ENCODE peak calls at places on chromosome 20, in four cellular contexts. R, F, K and E are unnamed samples.

GRCh38 chr20:34475979-34476736 is 40.1 kb upstream of the DYNLRB1 start:
- DNase-seq in F (peak; percentile 47), K (peak; percentile 81), R (no peak), E (peak; percentile 19)

GRCh38 chr20:43723735-43724134 is 3.1 kb downstream of the GTSF1L start:
- DNase-seq in R (no peak), F (no peak), K (no peak), E (no peak)

GRCh38 chr20:63835031-63835858 is 4.2 kb upstream of the ZBTB46 start:
- DNase-seq in F (peak; percentile 96), K (peak; percentile 90), R (peak; percentile 86), E (peak; percentile 88)

GRCh38 chr20:34940126-34940525 is 15.5 kb downstream of the GSS start:
- DNase-seq in K (no peak), R (no peak), F (no peak), E (no peak)

GRCh38 chr20:54040528-54040927 is 29.9 kb downstream of the BCAS1 start:
- DNase-seq in F (no peak), R (no peak), K (no peak), E (no peak)

GRCh38 chr20:53077373-53078205 is 105.4 kb downstream of the TSHZ2 start:
- DNase-seq in R (no peak), F (peak; percentile 94), K (no peak), E (no peak)

GRCh38 chr20:62365814-62366369 is 1.2 kb downstream of the LAMA5 start:
- DNase-seq in F (no peak), R (peak; percentile 71), K (no peak), E (peak; percentile 67)

GRCh38 chr20:23646106-23646958 is 8.6 kb upstream of the CST3 start:
- DNase-seq in K (no peak), F (no peak), R (no peak), E (no peak)

GRCh38 chr20:34580588-34580940 is 22.0 kb downstream of the MAP1LC3A start:
- DNase-seq in K (no peak), F (no peak), R (no peak), E (no peak)

DNA sequence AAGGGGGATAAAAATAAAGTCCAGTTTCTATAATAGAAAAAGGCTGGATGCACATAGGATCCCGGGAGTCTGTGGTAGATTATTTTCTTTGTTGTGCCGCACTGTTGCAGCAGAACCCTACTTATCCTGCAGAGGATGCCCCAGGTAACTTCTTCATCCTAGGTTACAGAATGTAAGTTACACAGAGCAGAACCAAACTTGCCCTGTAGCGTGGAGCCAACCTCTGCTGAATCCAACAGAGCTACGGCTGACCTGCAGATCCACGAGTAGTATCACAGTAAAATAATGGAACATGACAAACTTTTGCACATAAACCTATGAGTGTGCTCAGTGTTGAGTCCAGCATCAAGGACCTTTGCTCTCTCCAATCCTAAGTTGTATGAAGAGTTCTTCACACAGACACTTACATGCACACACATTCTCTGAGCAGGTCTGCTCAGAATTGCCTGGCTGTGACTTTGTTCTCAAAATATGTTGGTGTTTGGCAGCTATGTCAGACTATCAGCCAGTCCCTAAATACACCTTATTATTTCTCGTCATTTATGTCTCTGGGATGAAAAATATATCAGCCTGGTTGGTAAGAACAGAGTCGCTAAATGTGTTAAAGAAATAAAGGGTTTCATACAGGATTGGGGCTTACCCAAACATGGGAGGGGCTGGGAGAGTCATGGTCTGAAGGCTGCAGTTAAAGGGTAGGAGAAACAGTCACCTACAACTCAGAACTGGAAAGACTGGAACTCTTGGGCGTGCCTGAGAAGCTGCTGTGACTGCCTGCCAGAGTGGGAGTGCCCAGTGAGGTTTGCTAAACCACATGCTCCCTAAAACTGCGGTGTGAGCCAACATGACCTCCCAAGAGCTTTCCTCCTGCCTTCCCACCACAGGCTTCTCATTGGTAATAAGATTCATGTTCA is 165.1 kb upstream of the SLC24A3 start:
- DNase-seq in K (no peak), F (no peak), R (no peak), E (no peak)
- TF ChIP-seq FOXJ3 in K (no peak), F (no peak), R (no peak), E (no peak)

GRCh38 chr20:51800769-51801219 is 1.5 kb downstream of the SALL4 start:
- DNase-seq in F (no peak), K (peak; percentile 69), R (no peak), E (peak; percentile 22)

GRCh38 chr20:51802170-51802745 is at the start of gene SALL4:
- DNase-seq in K (peak; percentile 76), R (no peak), F (no peak), E (peak; percentile 88)

GRCh38 chr20:51799586-51799985 is 2.7 kb downstream of the SALL4 start:
- DNase-seq in K (no peak), F (no peak), R (no peak), E (no peak)

GRCh38 chr20:51800132-51800721 is 2.1 kb downstream of the SALL4 start:
- DNase-seq in R (peak; percentile 75), K (peak; percentile 92), F (peak; percentile 48), E (peak; percentile 98)

DNA sequence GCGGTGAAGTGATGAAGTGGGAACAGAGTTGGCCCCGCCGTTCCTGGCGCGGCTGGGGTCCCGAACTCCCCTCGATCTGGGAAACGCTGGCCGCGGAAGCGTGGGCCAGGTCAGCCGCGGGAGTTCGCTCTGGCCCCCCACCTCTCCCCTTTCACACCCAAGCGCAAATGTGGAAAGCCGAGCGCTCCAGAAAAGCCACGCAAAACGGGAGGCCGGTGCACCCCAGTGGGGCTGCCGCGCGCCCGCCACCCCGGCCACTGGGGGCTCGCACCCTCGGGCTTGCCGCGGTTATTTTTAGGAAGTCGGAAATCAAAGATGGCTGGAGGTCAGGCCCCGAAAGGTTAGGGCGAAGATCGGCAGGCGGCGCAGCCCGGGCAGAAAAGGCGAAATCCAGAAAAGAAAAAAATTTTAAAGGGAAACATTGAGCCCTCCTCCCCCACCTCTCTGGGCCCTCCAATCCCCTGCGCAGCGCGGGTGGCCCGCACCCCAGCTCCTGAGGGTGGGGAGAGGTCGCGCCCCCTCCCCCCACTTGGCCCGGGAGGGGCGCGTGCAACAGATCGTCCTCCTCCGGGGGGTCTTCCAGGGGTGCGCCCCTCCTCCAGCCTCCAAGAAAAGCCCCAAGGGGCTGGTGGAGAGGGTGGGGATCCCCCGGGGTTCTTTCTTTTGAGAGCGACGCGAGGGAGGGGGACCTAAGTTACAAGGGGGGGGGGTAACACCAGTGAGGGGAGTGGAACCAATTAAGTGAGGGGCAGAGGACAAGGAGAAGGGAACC is 915 bp downstream of the SALL4 start:
- DNase-seq in F (no peak), R (no peak), K (peak; percentile 81), E (peak; percentile 59)
- TF ChIP-seq CTCF in F (no peak), R (no peak), K (peak; percentile 35), E (no peak)

DNA sequence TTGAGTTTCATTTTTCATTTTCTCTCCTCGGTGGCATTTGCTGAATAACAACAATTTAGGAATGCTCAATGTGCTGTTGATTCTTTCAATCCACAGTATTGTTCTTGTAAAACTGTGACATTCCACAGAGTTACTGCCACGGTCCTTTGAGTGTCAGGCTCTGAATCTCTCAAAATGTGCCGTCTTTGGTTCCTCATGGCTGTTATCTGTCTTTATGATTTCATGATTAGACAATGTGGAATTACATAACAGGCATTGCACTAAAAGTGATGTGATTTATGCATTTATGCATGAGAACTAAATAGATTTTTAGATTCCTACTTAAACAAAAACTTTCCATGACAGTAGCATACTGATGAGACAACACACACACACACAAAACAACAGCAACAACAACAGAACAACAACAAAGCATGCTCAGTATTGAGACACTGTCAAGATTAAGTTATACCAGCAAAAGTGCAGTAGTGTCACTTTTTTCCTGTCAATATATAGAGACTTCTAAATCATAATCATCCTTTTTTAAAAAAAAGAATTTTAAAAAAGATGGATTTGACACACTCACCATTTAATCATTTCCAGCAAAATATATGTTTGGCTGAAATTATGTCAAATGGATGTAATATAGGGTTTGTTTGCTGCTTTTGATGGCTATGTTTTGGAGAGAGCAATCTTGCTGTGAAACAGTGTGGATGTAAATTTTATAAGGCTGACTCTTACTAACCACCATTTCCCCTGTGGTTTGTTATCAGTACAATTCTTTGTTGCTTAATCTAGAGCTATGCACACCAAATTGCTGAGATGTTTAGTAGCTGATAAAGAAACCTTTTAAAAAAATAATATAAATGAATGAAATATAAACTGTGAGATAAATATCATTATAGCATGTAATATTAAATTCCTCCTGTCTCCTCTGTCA is 88.1 kb downstream of the SNAP25 start:
- DNase-seq in K (no peak), F (no peak), R (no peak), E (no peak)
- TF ChIP-seq FOXJ3 in K (no peak), F (no peak), R (no peak), E (no peak)

GRCh38 chr20:58650776-58651547 is at the start of gene STX16:
- DNase-seq in K (peak; percentile 96), F (peak; percentile 91), R (peak; percentile 93), E (peak; percentile 89)
- TF ChIP-seq CTCF in K (peak; percentile 68), F (peak; percentile 70), R (peak; percentile 75), E (peak; percentile 42)

DNA sequence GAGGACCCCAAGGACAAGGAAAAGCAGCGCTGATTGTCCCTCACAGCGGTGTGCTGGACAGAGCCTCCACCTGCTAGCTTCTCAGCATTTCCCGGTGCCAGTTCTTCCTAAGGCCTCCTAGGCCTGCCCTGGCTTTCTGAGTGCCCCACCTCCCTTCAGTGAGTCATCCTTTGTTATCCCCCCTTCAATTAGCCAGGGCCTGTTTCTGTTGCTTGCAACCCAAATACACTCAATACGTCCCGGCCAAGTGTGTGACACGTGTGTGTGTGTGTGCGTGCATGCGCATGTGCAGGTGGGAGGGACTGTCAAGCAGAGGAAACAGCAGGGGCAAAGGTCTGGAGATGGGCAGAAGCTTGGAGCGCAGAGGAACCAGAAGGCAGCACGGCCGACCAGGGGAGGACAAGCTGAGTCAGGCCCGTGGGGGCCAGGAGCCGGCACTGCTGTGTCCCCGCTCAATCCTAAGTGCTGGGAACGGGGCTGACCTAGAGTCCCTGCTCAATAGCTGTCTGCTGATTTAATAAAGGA is 159.8 kb downstream of the PREX1 start:
- DNase-seq in K (no peak), F (peak; percentile 46), R (no peak), E (no peak)
- TF ChIP-seq FOXJ3 in K (no peak), F (no peak), R (no peak), E (no peak)

GRCh38 chr20:38291582-38291918 is 12.4 kb upstream of the BPI start:
- DNase-seq in K (no peak), R (no peak), F (no peak), E (no peak)
- TF ChIP-seq CTCF in K (no peak), R (no peak), F (no peak), E (no peak)

DNA sequence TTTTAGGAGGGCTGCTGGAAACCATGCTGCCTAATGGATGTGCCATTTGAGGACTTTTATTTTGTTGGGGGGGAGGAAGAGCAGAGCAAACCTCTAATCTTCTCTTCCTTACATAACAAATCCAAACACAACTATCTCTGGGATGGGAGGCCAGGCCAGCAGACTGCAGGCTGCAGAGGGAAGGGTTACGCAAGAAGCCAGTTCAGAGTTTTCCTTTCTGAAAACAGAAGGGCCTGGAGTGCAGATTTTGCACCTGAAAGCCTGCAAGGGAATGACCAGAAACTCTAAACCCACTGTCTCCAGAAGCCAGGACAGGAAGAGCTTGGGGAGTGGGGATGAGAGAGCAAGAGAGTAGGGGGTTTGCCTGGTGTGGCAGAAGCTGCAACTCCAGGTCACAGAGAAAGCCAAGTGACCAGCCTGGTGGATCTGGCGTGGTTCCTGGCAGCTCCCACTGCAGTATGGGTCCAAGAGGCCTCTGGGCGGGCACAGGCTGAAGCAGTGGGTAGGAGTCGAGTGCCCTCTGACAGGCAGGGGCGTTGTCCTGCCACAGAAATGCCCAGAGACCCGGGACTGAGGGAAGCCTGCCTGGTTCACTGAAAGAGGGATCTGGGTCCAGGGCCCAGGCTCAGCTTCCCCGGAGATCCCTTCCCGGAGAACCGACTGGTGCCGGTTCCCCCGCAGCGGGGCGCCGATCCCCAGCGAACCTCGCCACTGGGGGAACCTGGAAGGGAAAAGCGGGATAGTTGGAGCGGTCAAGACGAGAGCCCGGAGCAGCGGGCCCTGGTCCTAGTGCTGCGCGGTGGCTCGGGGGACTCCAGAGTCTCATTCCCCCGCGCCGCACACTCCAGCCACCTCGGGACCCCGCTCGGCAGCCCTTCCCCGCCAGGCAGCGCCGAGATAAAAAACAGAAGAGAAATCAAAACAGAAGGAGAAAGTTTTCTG is 6.7 kb downstream of the MAFB start:
- DNase-seq in F (peak; percentile 78), K (no peak), R (no peak), E (peak; percentile 42)
- TF ChIP-seq FOXJ3 in F (peak; percentile 90), K (no peak), R (no peak), E (no peak)

GRCh38 chr20:49915118-49915379 is 280 bp downstream of the SPATA2 start:
- DNase-seq in R (no peak), F (no peak), K (no peak), E (no peak)
- TF ChIP-seq CTCF in R (no peak), F (no peak), K (peak; percentile 25), E (no peak)